ENCODE peak calls at places on chromosomes 12 and 14, in nine cellular contexts. V is heart right ventricle, F is IMR-90, T is mesendoderm, P is Peyer's patch, M is heart left ventricle, S is transverse colon, G is A673, R is HCT116. N is an unnamed sample.

GRCh38 chr12:389138-390096 is at the start of gene KDM5A:
- DNase-seq in V (peak; percentile 93), F (peak; percentile 94), T (peak; percentile 97), P (peak; percentile 85), M (peak; percentile 94), S (peak; percentile 94), G (peak; percentile 96), R (peak; percentile 90), N (no peak)

GRCh38 chr14:81655423-81656314 is 122.0 kb upstream of the SEL1L start:
- DNase-seq in V (peak; percentile 12), F (no peak), T (peak; percentile 79), P (no peak), M (no peak), S (no peak), G (no peak), R (no peak), N (no peak)

GRCh38 chr12:3594966-3595365 is 104.0 kb downstream of the PRMT8 start:
- DNase-seq in V (no peak), F (no peak), T (no peak), P (no peak), M (no peak), S (no peak), G (no peak), R (no peak), N (no peak)

GRCh38 chr14:20400589-20400964 is 12.7 kb downstream of the TEP1 start:
- DNase-seq in V (no peak), F (no peak), T (no peak), P (no peak), M (no peak), S (no peak), G (no peak), R (no peak), N (no peak)

GRCh38 chr12:44053550-44054243 is 217.8 kb downstream of the TMEM117 start:
- DNase-seq in V (peak; percentile 23), F (peak; percentile 40), T (no peak), P (no peak), M (no peak), S (no peak), G (no peak), R (no peak), N (no peak)

GRCh38 chr12:116667752-116668151 is 70.1 kb downstream of the SPRING1 start:
- DNase-seq in V (no peak), F (no peak), T (no peak), P (no peak), M (no peak), S (no peak), G (no peak), R (no peak), N (no peak)

GRCh38 chr12:121794532-121795028 is 1.1 kb upstream of the RHOF start:
- DNase-seq in V (no peak), F (no peak), T (no peak), P (no peak), M (no peak), S (peak; percentile 46), G (no peak), R (no peak), N (no peak)

GRCh38 chr12:70190252-70191010 is 52.8 kb upstream of the CNOT2 start:
- DNase-seq in V (no peak), F (peak; percentile 21), T (no peak), P (no peak), M (no peak), S (no peak), G (peak; percentile 88), R (no peak), N (no peak)

GRCh38 chr12:19757317-19757877 is 318.1 kb downstream of the AEBP2 start:
- DNase-seq in V (no peak), F (peak; percentile 64), T (peak; percentile 45), P (no peak), M (no peak), S (no peak), G (peak; percentile 54), R (peak; percentile 19), N (no peak)

GRCh38 chr14:74942608-74943007 is 12.8 kb downstream of the PGF start:
- DNase-seq in V (no peak), F (no peak), T (no peak), P (no peak), M (no peak), S (no peak), G (no peak), R (no peak), N (no peak)

GRCh38 chr14:74940956-74941565 is 14.3 kb downstream of the PGF start:
- DNase-seq in V (no peak), F (no peak), T (no peak), P (no peak), M (no peak), S (no peak), G (no peak), R (no peak), N (no peak)

GRCh38 chr14:74938873-74939495 is 15.9 kb upstream of the RPS6KL1 start:
- DNase-seq in V (no peak), F (no peak), T (no peak), P (no peak), M (no peak), S (no peak), G (no peak), R (no peak), N (no peak)

GRCh38 chr14:74941676-74942097 is 13.7 kb downstream of the PGF start:
- DNase-seq in V (no peak), F (peak; percentile 57), T (no peak), P (peak; percentile 72), M (peak; percentile 76), S (peak; percentile 52), G (peak; percentile 55), R (no peak), N (peak; percentile 59)

GRCh38 chr14:74942164-74942563 is 13.2 kb downstream of the PGF start:
- DNase-seq in V (no peak), F (no peak), T (no peak), P (no peak), M (no peak), S (no peak), G (no peak), R (no peak), N (no peak)
- H3K27ac ChIP-seq in V (peak overlapping the region; percentile 95), F (no peak overlapping the region), T (no peak overlapping the region), P (peak overlapping the region; percentile 82), M (peak overlapping the region; percentile 81), S (peak overlapping the region; percentile 78), G (peak overlapping the region; percentile 37), R (no peak overlapping the region), N (peak overlapping the region; percentile 56)

GRCh38 chr14:22426711-22427110 is 162.3 kb downstream of the DAD1 start:
- DNase-seq in V (no peak), F (no peak), T (no peak), P (no peak), M (no peak), S (no peak), G (no peak), R (no peak), N (no peak)

GRCh38 chr14:22423958-22424357 is 165.1 kb downstream of the DAD1 start:
- DNase-seq in V (no peak), F (no peak), T (no peak), P (no peak), M (no peak), S (no peak), G (no peak), R (no peak), N (no peak)

GRCh38 chr14:22429546-22429945 is 159.5 kb downstream of the DAD1 start:
- DNase-seq in V (no peak), F (no peak), T (no peak), P (no peak), M (no peak), S (no peak), G (no peak), R (no peak), N (no peak)

GRCh38 chr14:22428681-22429315 is 160.2 kb downstream of the DAD1 start:
- DNase-seq in V (no peak), F (peak; percentile 22), T (no peak), P (no peak), M (no peak), S (no peak), G (peak; percentile 40), R (no peak), N (no peak)

DNA sequence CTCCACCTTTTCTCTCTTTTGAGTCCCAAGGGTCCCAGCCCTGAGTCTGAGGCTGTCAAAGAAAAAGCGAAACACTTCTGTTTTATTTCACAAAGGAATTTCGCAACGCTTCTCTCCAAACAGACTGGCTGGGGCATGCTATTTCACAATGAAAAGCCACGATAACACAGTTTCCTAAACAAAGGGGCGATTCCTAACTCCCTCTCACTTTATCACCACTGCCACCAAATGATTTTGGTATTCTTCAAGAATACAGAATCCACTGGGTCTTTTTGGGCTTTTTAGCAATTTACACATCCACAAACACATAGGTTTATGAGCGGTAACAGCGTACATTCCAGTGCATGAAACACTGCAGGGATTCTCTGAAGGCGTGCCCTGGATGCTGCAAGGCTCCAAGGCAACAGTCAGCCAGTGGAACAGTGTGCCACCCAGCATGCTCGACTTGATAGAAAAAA is 161.2 kb downstream of the DAD1 start:
- DNase-seq in V (no peak), F (peak; percentile 57), T (peak; percentile 36), P (no peak), M (peak; percentile 32), S (no peak), G (peak; percentile 90), R (no peak), N (no peak)
- H3K27ac ChIP-seq in V (no peak overlapping the region), F (no peak overlapping the region), T (no peak overlapping the region), P (no peak overlapping the region), M (peak overlapping the region; percentile 19), S (no peak overlapping the region), G (peak overlapping the region; percentile 74), R (no peak overlapping the region), N (peak overlapping the region; percentile 20)

DNA sequence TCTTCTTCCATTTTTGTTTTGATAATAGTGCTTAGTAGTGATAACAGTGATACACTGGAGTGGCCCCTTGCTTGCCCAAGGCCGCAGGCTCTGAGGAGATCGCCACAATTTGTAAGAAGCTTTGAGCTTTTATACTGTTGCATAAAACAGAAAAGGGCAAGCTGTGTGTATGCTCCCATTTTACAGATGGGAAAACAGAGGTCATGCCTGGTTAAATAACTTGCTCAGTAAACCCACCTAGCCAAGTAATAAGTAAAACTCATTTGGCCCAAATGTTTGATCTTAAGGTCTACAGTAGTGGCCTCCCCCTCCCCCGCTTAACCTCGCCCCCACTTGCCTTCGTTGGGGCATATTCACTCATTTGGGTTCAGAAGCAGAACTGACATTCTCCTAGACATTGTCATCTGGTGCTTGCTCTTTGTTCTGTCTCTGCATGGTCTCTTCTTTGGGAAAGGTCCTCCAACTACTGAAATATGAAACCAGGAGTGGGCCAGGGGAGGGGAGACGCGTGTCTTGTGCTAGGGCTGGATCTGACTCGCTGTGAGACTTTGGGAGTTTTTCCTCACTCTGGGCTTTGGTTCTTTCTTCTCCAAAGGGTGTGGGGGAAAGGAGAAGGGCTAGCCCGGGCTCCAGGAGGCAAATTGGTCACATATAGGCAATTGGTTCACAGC is 88.1 kb downstream of the PAPOLA start:
- DNase-seq in V (no peak), F (no peak), T (no peak), P (no peak), M (no peak), S (no peak), G (peak; percentile 33), R (no peak), N (no peak)
- H3K27ac ChIP-seq in V (no peak overlapping the region), F (no peak overlapping the region), T (no peak overlapping the region), P (no peak overlapping the region), M (no peak overlapping the region), S (no peak overlapping the region), G (no peak overlapping the region), R (no peak overlapping the region), N (no peak overlapping the region)

DNA sequence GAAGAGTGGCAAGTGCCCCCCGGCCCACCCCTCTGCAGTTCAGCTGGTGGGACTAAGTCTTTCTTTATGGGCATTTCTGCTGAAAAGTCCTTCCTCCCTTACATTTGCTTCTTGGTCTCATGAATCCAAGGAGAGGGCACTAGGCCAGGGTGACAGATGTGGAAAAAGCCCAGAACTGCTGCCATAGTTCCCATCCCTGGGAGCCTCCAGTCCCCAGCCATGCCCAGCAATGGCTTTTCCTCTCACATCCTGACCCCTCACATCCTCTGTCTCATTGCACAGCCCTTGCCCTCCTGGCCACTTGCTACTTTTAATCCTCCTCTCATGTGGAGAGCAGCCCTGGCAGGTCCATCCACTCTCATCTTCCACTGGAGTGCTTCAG is 122.5 kb downstream of the ZFP36L1 start:
- DNase-seq in V (no peak), F (no peak), T (no peak), P (peak; percentile 4), M (no peak), S (no peak), G (no peak), R (no peak), N (no peak)
- H3K27ac ChIP-seq in V (peak overlapping the region; percentile 74), F (no peak overlapping the region), T (no peak overlapping the region), P (peak overlapping the region; percentile 40), M (peak overlapping the region; percentile 75), S (peak overlapping the region; percentile 24), G (peak overlapping the region; percentile 84), R (no peak overlapping the region), N (no peak overlapping the region)